ENCODE peak calls at places on chromosome 15, in seven cellular contexts. G, U, F, M, O, J and S are unnamed samples.

GRCh38 chr15:51104512-51104911 is 9.8 kb upstream of the TNFAIP8L3 start:
- DNase-seq in G (peak), U (no peak), F (peak), M (no peak), O (no peak), J (no peak), S (no peak)

GRCh38 chr15:73575636-73576247 is 57.4 kb downstream of the NPTN start:
- DNase-seq in G (peak), U (no peak), F (no peak), M (no peak), O (no peak), J (no peak), S (no peak)

GRCh38 chr15:95277266-95277665 is 1045.9 kb downstream of the MCTP2 start:
- DNase-seq in G (no peak), U (no peak), F (no peak), M (no peak), O (no peak), J (no peak), S (no peak)

GRCh38 chr15:45589296-45589695 is 2.1 kb downstream of the BLOC1S6 start:
- DNase-seq in G (no peak), U (no peak), F (no peak), M (no peak), O (no peak), J (no peak), S (no peak)

GRCh38 chr15:57114070-57114469 is 195.6 kb downstream of the TCF12 start:
- DNase-seq in G (no peak), U (no peak), F (peak), M (no peak), O (no peak), J (no peak), S (no peak)

GRCh38 chr15:71781179-71781964 is 29.0 kb upstream of the NR2E3 start:
- DNase-seq in G (no peak), U (no peak), F (no peak), M (no peak), O (no peak), J (peak), S (no peak)

GRCh38 chr15:77282333-77282732 is 137.6 kb downstream of the PEAK1 start:
- DNase-seq in G (no peak), U (peak), F (no peak), M (no peak), O (no peak), J (no peak), S (no peak)

GRCh38 chr15:47813985-47814384 is 96.7 kb downstream of the SEMA6D start:
- DNase-seq in G (no peak), U (no peak), F (no peak), M (no peak), O (no peak), J (peak), S (no peak)

GRCh38 chr15:101420232-101420631 is 69.3 kb downstream of the PCSK6 start:
- DNase-seq in G (no peak), U (no peak), F (no peak), M (no peak), O (no peak), J (no peak), S (no peak)

GRCh38 chr15:22955544-22956085 is 24.6 kb downstream of the CYFIP1 start:
- DNase-seq in G (no peak), U (no peak), F (peak), M (peak), O (no peak), J (no peak), S (no peak)

GRCh38 chr15:45645026-45645980 is 10.5 kb downstream of the SQOR start:
- DNase-seq in G (no peak), U (peak), F (peak), M (no peak), O (no peak), J (no peak), S (no peak)

GRCh38 chr15:28019594-28020320 is 79.4 kb downstream of the OCA2 start:
- DNase-seq in G (no peak), U (no peak), F (no peak), M (no peak), O (no peak), J (no peak), S (no peak)

GRCh38 chr15:24916305-24917009 is 38.3 kb upstream of the SNRPN start:
- DNase-seq in G (no peak), U (no peak), F (peak), M (no peak), O (no peak), J (no peak), S (no peak)

GRCh38 chr15:84023636-84024035 is 211.9 kb upstream of the GOLGA6L4 start:
- DNase-seq in G (no peak), U (peak), F (peak), M (no peak), O (peak), J (no peak), S (peak)

GRCh38 chr15:89198934-89199333 is 22.4 kb downstream of the RLBP1 start:
- DNase-seq in G (no peak), U (no peak), F (no peak), M (no peak), O (no peak), J (no peak), S (no peak)

GRCh38 chr15:62618432-62618831 is 424.1 kb upstream of the TPM1 start:
- DNase-seq in G (no peak), U (peak), F (no peak), M (no peak), O (no peak), J (no peak), S (no peak)

GRCh38 chr15:25333049-25333448 is 105.8 kb downstream of the UBE3A start:
- DNase-seq in G (no peak), U (no peak), F (no peak), M (no peak), O (no peak), J (no peak), S (no peak)

GRCh38 chr15:58433597-58434333 is 2.0 kb downstream of the LIPC start:
- DNase-seq in G (no peak), U (no peak), F (no peak), M (no peak), O (no peak), J (no peak), S (no peak)

GRCh38 chr15:56760186-56760585 is 26.9 kb upstream of the ZNF280D start:
- DNase-seq in G (no peak), U (no peak), F (no peak), M (no peak), O (no peak), J (no peak), S (no peak)

GRCh38 chr15:59199775-59200465 is 6.7 kb upstream of the LDHAL6B start:
- DNase-seq in G (no peak), U (peak), F (no peak), M (no peak), O (peak), J (no peak), S (no peak)

GRCh38 chr15:101315736-101316135 is 20.7 kb upstream of the SNRPA1 start:
- DNase-seq in G (no peak), U (no peak), F (no peak), M (peak), O (no peak), J (no peak), S (no peak)

GRCh38 chr15:100216177-100216576 is 125.6 kb downstream of the ADAMTS17 start:
- DNase-seq in G (no peak), U (no peak), F (no peak), M (peak), O (no peak), J (no peak), S (no peak)

GRCh38 chr15:29106551-29107290 is 162.9 kb downstream of the NSMCE3 start:
- DNase-seq in G (no peak), U (no peak), F (no peak), M (peak), O (no peak), J (no peak), S (no peak)
- TF ChIP-seq POLR2A in G (no peak), U (no peak), F (no peak), M (no peak), O (no peak), J (no peak), S (no peak)

DNA sequence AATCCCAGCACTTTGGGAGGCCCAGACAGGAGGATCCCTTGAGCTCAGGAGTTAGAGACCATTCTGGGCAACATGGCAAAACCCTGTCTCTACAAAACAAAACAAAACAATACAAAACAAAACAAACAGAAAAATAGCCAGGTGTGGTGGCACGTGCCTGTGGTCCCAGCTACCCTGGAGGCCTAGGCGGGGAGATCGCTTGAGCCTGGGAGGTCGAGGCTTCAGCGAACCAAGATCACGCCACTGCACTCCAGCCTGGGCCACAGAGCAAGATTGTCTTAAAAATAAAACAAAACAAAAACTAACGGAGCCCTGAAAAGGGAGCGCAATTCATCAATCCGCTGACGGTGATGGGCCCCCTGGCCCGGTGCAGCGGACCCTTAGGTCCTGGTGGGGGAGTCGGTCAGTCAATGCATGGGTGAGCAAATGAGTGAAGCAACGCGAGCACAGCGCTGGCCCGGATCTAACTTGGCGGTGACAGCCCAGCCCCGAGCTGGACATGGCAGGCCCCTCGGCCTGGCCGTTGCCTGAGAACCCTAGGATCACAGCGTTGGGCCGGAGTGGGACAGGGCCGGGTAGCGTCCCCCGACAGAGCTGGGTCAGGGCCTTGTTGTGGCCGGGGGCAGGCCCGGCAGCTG is 52.4 kb upstream of the BLM start:
- DNase-seq in G (no peak), U (peak), F (peak), M (peak), O (no peak), J (no peak), S (peak)
- TF ChIP-seq POLR2A in G (no peak), U (no peak), F (peak), M (no peak), O (no peak), J (peak), S (no peak)

GRCh38 chr15:96350321-96350720 is 19.8 kb downstream of the NR2F2 start:
- DNase-seq in G (no peak), U (no peak), F (no peak), M (no peak), O (no peak), J (no peak), S (no peak)

GRCh38 chr15:96350884-96351639 is 20.6 kb downstream of the NR2F2 start:
- DNase-seq in G (no peak), U (no peak), F (no peak), M (no peak), O (no peak), J (no peak), S (no peak)

GRCh38 chr15:96353378-96353930 is 23.0 kb downstream of the NR2F2 start:
- DNase-seq in G (no peak), U (no peak), F (no peak), M (no peak), O (no peak), J (no peak), S (no peak)

GRCh38 chr15:96352594-96353377 is 22.3 kb downstream of the NR2F2 start:
- DNase-seq in G (no peak), U (no peak), F (no peak), M (no peak), O (no peak), J (no peak), S (no peak)

GRCh38 chr15:96351801-96352593 is 21.5 kb downstream of the NR2F2 start:
- DNase-seq in G (peak), U (no peak), F (no peak), M (peak), O (no peak), J (no peak), S (no peak)
- TF ChIP-seq POLR2A in G (peak), U (no peak), F (no peak), M (peak), O (no peak), J (no peak), S (no peak)

GRCh38 chr15:66388057-66388363 is 1.3 kb downstream of the MAP2K1 start:
- DNase-seq in G (no peak), U (no peak), F (no peak), M (no peak), O (no peak), J (no peak), S (no peak)

GRCh38 chr15:66388576-66388975 is 1.9 kb downstream of the MAP2K1 start:
- DNase-seq in G (no peak), U (no peak), F (no peak), M (no peak), O (no peak), J (no peak), S (no peak)

GRCh38 chr15:66389098-66389858 is 2.6 kb downstream of the MAP2K1 start:
- DNase-seq in G (no peak), U (no peak), F (no peak), M (no peak), O (no peak), J (no peak), S (no peak)

GRCh38 chr15:66387176-66388056 is 704 bp downstream of the MAP2K1 start:
- DNase-seq in G (peak), U (peak), F (peak), M (peak), O (no peak), J (no peak), S (peak)

DNA sequence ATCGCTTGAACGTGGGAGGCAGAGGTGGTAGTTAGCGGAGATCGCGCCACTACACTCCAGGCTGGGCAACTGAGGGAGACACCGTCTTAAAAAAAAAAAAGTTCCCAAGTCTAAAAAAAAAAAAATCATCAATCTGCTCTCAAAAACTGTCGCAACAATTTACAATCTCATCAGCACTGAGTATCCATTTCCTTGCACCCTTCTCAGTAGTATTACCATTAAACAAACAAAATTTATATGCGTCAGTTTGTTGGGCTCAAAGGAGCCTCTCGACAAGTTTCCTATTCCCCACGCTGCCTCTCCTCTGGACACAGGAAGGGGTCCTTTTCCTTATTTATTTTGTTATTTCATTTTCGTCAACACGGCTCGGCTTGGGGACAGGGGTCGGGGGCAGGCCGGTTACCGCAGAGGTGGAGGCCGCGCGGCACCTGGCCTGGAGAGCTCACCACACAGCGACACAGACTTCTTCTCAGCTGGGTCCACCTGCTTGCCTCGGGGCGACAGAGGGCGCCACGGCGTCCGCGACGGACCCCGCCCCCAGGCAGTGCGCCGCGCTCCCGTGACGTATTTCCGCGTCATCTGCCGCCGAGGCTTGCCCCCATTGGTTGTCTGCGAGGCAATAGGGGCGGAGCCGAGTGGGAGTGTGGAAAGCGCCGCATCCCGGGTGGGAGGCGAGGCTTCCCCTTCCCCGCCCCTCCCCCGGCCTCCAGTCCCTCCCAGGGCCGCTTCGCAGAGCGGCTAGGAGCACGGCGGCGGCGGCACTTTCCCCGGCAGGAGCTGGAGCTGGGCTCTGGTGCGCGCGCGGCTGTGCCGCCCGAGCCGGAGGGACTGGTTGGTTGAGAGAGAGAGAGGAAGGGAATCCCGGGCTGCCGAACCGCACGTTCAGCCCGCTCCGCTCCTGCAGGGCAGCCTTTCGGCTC is at the start of gene MAP2K1:
- DNase-seq in G (peak), U (peak), F (peak), M (peak), O (peak), J (peak), S (peak)
- TF ChIP-seq POLR2A in G (no peak), U (peak), F (peak), M (peak), O (peak), J (peak), S (peak)

DNA sequence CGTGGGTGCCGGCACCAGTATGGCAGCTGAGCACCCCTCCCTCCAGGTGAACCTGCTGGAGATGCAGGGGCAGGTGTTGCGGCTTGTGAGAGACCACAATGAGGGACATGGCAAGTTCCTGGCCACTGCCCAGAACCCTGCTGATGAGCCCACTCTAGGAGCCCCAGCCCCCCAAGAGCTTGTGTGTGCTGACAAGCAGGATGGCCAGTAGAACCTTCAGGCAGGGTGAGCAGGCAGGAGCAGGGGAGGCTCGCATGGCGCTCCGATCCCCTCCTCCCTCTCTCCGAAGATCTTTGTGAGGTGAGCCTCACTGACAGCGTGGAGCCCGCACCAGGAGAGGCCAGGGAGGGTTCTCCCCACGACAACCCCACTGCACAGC is 29.8 kb downstream of the NGRN start:
- DNase-seq in G (no peak), U (no peak), F (no peak), M (no peak), O (no peak), J (no peak), S (no peak)
- TF ChIP-seq POLR2A in G (no peak), U (no peak), F (no peak), M (no peak), O (no peak), J (no peak), S (no peak)